ENCODE peak calls at places on chromosome 10, in five cellular contexts. P is upper lobe of right lung, W is K562, C is mammary epithelial cell, V is left ventricle myocardium inferior. B is an unnamed sample.
A peak's percentile ranks its signal among the peaks of the same experiment; 100 is the strongest.

GRCh38 chr10:91691981-91692380 is 59.1 kb upstream of the PPP1R3C start:
- DNase-seq in C (no peak), W (no peak), P (no peak), V (no peak), B (no peak)

GRCh38 chr10:35640474-35640873 is 1.6 kb downstream of the FZD8 start:
- DNase-seq in W (peak; percentile 75), P (peak; percentile 87), C (peak; percentile 66), V (peak; percentile 69), B (peak; percentile 57)

GRCh38 chr10:13453896-13454295 is 74.9 kb downstream of the BEND7 start:
- DNase-seq in V (no peak), P (no peak), W (no peak), C (no peak), B (no peak)

GRCh38 chr10:23172846-23173548 is 19.1 kb upstream of the PTF1A start:
- DNase-seq in P (no peak), C (peak; percentile 12), V (no peak), W (no peak), B (no peak)

GRCh38 chr10:109633846-109634245 is 289.5 kb downstream of the XPNPEP1 start:
- DNase-seq in W (no peak), V (no peak), P (no peak), C (no peak), B (no peak)

GRCh38 chr10:122368502-122369254 is 5.8 kb upstream of the PLEKHA1 start:
- DNase-seq in C (no peak), P (no peak), V (peak; percentile 24), W (no peak), B (no peak)

GRCh38 chr10:47165711-47166404 is 134.1 kb upstream of the GDF10 start:
- DNase-seq in V (peak; percentile 60), W (no peak), P (peak; percentile 80), C (no peak), B (peak; percentile 84)

GRCh38 chr10:59513558-59513957 is 151.2 kb upstream of the FAM13C start:
- DNase-seq in C (no peak), W (no peak), P (no peak), V (no peak), B (no peak)

GRCh38 chr10:11551915-11552602 is 59.4 kb downstream of the USP6NL start:
- DNase-seq in P (no peak), C (peak; percentile 95), W (peak; percentile 32), V (no peak), B (no peak)

GRCh38 chr10:52864459-52865106 is 92.0 kb upstream of the MBL2 start:
- DNase-seq in C (peak; percentile 98), V (peak; percentile 34), W (no peak), P (no peak), B (no peak)

GRCh38 chr10:119602241-119603095 is 5.7 kb upstream of the TIAL1 start:
- DNase-seq in W (peak; percentile 11), P (peak; percentile 33), V (no peak), C (peak; percentile 27), B (no peak)
- TF ChIP-seq CTCF in W (peak; percentile 65), P (peak; percentile 46), V (peak; percentile 50), C (peak; percentile 50), B (no peak)

DNA sequence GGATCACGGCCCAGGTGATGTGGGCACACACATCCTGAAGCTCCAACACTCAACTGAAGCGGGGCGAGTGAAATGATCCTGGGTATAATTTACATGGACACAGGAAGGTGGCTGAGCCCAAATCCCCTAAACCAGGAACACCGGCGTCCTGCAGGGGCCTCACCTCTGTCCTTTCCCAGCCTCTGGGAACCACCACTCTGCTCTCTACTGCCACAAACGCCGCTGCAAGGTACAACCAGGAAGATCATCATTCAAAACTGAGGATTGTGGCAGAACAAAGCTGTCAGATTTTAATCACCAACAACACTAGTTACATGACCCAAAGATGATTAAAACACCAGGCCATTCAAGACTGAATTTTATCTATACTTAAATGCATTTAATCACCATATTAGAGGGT is 104.0 kb downstream of the DIP2C start:
- DNase-seq in C (no peak), W (peak; percentile 22), P (peak; percentile 39), V (no peak), B (no peak)
- TF ChIP-seq CTCF in C (no peak), W (peak; percentile 21), P (no peak), V (no peak), B (no peak)

DNA sequence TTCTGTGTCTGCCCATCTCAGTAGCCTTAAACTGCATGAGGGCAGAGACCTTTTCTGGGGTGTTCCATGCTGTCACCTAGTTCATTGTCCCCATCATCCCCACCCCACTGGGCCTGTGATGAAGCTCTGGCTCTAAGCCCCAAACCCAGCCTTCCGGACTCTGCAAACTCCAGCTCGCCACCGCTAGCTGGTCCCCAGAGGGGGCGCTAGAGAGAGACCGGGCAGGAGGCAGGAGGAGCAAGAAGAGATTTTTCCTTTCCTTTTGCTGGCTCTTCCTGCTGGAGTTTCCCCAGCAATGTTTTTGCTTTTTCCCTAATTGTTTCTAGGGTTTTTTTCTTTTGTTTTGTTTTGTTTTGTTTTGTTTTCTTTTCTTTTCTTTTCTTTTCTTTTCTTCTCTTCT is 234.4 kb downstream of the TEX36 start:
- DNase-seq in V (no peak), C (peak; percentile 5), W (peak; percentile 57), P (no peak), B (no peak)
- TF ChIP-seq CTCF in V (peak; percentile 28), C (peak; percentile 56), W (peak; percentile 72), P (peak; percentile 13), B (no peak)

GRCh38 chr10:44995581-44995913 is 5.2 kb upstream of the ZNF22 start:
- DNase-seq in P (no peak), V (no peak), C (no peak), W (no peak), B (no peak)
- TF ChIP-seq CTCF in P (no peak), V (no peak), C (no peak), W (no peak), B (no peak)

DNA sequence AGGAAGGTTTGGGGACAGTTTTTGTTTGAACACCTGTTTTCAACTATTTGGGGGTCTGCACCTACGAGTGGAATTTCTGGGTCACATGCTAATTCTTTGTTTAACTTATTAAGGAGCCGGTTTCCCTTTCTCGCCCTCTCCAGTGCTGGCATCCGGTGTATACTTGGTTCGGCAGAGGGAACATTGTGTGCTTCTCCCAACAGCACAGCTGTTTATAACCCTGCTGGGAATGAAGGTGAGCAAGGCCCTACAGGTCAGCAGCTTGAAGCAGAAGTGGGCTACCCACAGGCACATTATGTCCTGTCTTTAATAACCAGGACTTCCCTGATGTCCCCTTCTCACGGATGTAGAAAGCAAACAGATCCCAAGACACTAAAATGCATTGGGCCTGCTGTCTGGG is 87.5 kb upstream of the PDCD4 start:
- DNase-seq in V (no peak), W (no peak), C (no peak), P (no peak), B (no peak)
- TF ChIP-seq CTCF in V (no peak), W (no peak), C (no peak), P (no peak), B (no peak)

B was measured in tibial artery.